ENCODE peak calls at places on chromosomes 5 and 9, in four cellular contexts. L is AG09309, Z is HCT116, O is RWPE1. F is an unnamed sample.

GRCh38 chr9:103804077-103804735 is 289.9 kb upstream of the SMC2 start:
- DNase-seq in L (no peak), O (peak; percentile 88), Z (no peak), F (no peak)

GRCh38 chr9:93815677-93816076 is 139.5 kb downstream of the BARX1 start:
- DNase-seq in Z (no peak), L (no peak), O (no peak), F (no peak)

GRCh38 chr5:126007841-126008240 is 415.4 kb upstream of the GRAMD2B start:
- DNase-seq in Z (no peak), L (no peak), O (no peak), F (no peak)

GRCh38 chr9:124752967-124753366 is 18.1 kb downstream of the NR6A1 start:
- DNase-seq in O (peak; percentile 71), Z (no peak), L (peak; percentile 47), F (no peak)

GRCh38 chr5:79512692-79513518 is 1.0 kb downstream of the HOMER1 start:
- DNase-seq in O (peak; percentile 34), L (no peak), Z (no peak), F (no peak)

GRCh38 chr5:128350705-128351104 is 187.3 kb downstream of the FBN2 start:
- DNase-seq in O (no peak), Z (no peak), L (no peak), F (no peak)

GRCh38 chr5:180331647-180331950 is 21.5 kb downstream of the GFPT2 start:
- DNase-seq in O (no peak), Z (no peak), L (no peak), F (no peak)

GRCh38 chr9:89776795-89777194 is 172.0 kb downstream of the GADD45G start:
- DNase-seq in Z (no peak), O (no peak), L (no peak), F (no peak)

GRCh38 chr9:129316281-129317030 is 138.4 kb upstream of the IER5L start:
- DNase-seq in O (no peak), Z (no peak), L (no peak), F (no peak)

GRCh38 chr5:78253201-78253600 is 41.3 kb downstream of the AP3B1 start:
- DNase-seq in O (no peak), L (no peak), Z (no peak), F (no peak)

GRCh38 chr9:4081948-4082347 is 217.9 kb downstream of the GLIS3 start:
- DNase-seq in Z (no peak), L (no peak), O (no peak), F (no peak)

DNA sequence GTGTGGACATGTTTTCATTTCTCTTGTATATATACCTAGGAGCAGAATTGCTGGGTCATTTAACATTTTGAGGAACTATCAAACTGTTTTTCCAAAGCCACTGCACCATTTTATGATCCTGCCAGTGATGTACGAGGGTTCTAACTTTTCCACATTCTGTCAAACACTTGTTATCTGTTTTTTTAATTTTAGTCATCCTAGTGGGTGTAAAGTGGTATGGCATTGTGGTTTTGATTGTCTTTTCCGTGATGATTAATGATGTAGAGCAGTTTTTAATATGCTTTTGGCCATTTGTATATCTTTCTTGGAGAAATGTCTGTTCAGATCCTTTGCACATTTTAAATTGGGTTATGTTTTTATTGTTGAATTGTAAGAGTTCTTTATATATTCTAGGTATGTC is 107.0 kb downstream of the MELK start:
- DNase-seq in Z (no peak), O (no peak), L (no peak), F (no peak)
- TF ChIP-seq CTCF in Z (no peak), O (no peak), L (no peak), F (no peak)

GRCh38 chr9:78112004-78112403 is 80.4 kb upstream of the GNAQ start:
- DNase-seq in O (no peak), L (no peak), Z (no peak), F (no peak)

GRCh38 chr9:78109075-78109474 is 77.5 kb upstream of the GNAQ start:
- DNase-seq in Z (no peak), L (no peak), O (no peak), F (no peak)

GRCh38 chr9:78114581-78114980 is 83.0 kb upstream of the GNAQ start:
- DNase-seq in L (no peak), Z (no peak), O (no peak), F (no peak)

GRCh38 chr9:78118742-78119473 is 87.3 kb upstream of the GNAQ start:
- DNase-seq in Z (no peak), O (peak; percentile 62), L (peak; percentile 61), F (no peak)

DNA sequence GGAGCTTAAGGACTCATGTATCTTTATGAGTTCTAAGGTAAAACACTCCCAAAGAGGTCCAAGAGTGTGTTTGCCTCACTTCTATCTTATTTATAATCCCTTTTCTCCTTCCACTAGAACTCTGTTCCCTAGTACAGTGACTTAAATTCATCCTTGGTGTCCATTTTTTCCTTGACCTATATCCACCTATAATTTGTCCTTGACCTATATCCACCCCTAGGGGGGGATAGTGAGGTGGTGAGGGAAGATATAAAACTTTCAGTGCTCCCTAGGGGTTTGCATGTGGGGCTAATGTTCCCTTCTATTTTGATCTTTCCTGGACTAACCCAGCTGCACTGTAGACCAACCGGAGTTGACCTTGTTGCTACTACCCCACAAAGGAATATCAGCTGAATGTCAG is 83.5 kb upstream of the GNAQ start:
- DNase-seq in Z (no peak), L (no peak), O (no peak), F (no peak)
- TF ChIP-seq CTCF in Z (no peak), L (peak; percentile 30), O (no peak), F (peak; percentile 47)

GRCh38 chr5:131164931-131165727 is at the start of gene HINT1:
- DNase-seq in Z (peak; percentile 79), L (peak; percentile 51), O (peak; percentile 98), F (peak; percentile 52)
- TF ChIP-seq CTCF in Z (no peak), L (no peak), O (peak; percentile 16), F (peak; percentile 25)

GRCh38 chr5:108924457-108924961 is 176.8 kb downstream of the FER start:
- DNase-seq in O (no peak), Z (peak; percentile 52), L (no peak), F (no peak)
- TF ChIP-seq CTCF in O (no peak), Z (peak; percentile 29), L (peak; percentile 11), F (peak; percentile 6)

DNA sequence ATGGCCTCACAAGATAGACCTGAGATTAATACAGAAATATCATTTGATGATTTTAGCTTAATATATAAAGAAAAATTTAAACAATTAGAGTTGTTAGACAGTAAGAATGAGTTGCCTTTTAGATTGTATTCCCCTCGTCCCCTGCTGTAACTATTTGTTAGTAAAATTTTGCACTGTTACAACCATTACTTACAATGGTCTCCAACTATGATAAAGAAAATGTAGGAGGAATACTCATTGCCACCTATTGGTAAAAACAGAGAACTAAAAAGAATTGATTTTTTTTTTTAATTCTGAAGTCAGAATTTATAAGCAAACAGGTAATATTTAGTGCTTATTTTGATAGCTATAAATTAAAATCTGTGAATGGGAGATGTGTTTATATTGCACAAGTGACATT is 937.6 kb downstream of the TLE4 start:
- DNase-seq in Z (no peak), O (no peak), L (no peak), F (no peak)
- TF ChIP-seq CTCF in Z (no peak), O (peak; percentile 28), L (no peak), F (peak; percentile 11)

DNA sequence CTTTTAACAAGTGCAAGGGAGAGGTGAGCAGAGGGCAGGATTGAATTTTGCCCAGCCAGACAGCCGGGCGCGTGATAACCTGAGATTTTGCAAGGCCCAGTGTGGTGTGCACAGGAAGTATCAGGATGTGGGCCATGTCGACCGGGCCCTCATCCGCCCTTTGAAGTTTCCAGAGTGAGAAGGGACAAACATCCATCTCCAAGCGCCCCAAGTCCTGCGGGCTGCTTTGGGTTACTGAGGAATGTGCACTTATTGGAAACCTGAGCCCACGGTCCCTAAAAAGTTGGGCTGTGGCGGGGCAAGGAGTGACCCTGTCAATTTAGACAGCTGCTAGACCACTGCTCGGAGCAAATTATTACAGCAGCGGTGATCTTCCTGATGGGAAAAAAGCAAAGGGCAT is 272.2 kb upstream of the IRX2 start:
- DNase-seq in L (no peak), Z (no peak), O (no peak), F (no peak)
- TF ChIP-seq CTCF in L (no peak), Z (no peak), O (no peak), F (no peak)

DNA sequence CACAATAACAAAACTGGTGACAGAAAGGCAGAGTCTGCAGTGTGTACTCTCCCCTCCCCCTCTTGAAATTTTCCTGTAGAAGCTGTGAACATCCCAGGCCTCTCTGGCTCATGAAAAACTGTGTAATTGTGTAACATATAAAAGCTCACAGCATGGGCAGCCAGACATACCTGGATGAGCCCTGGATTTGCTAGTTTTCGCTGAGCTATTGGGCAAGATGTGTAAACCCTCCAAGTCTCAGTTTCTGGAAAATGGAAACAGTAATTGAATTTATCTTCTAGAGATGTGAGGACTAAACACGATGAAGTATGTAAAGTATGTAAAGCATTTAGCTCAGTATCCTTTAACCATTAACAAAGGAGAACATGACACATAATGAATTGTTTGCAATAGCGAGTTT is 143.2 kb upstream of the ANKH start:
- DNase-seq in O (no peak), L (no peak), Z (no peak), F (no peak)
- TF ChIP-seq CTCF in O (no peak), L (no peak), Z (no peak), F (no peak)

DNA sequence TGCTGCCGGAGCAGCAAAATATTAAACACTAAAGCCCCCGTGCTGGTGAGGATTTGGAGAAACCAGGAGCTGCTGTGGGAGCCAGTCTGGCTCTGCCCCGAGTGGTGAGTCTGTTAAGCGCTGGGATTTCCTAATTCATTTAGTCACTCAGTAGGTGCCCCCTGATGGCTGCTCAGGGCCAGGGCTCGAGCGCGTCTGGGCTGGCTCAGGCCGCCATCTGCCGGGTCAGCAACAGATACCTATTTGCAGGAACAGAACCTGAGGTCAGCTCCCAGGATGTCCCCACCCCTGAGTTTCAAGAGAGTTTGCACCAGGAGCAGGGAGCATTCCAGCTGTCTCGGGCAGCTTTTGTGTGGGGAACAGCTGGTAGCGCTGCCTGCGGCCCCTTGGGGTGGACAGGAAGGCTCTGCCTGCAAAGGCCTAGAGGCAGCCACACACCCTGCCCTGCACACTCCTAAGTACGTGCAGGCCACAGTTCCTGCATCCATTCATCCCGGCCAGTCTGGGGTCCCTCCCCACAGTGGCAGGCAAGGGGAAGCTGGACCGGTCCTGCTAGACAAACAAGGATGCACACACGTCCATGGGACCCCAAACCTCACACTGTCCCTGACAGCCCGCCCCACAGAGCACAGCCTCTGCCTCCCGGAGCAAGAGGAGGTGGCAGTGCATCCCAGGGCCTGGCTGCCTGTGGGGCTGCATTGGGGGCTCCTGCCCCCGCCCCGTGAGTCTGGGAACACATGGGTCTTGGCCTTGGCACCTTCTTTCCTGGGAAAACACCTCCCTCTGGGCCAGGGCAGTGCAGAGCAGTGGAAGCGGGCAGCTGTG is 83.7 kb downstream of the ADAMTS2 start:
- DNase-seq in L (no peak), Z (no peak), O (no peak), F (no peak)
- TF ChIP-seq CTCF in L (peak; percentile 43), Z (peak; percentile 79), O (no peak), F (peak; percentile 43)

GRCh38 chr9:24614070-24614469 is 68.4 kb upstream of the IZUMO3 start:
- DNase-seq in Z (no peak), L (no peak), O (peak; percentile 5), F (no peak)

GRCh38 chr9:24616858-24617257 is 71.2 kb upstream of the IZUMO3 start:
- DNase-seq in Z (no peak), O (no peak), L (no peak), F (no peak)
- TF ChIP-seq CTCF in Z (no peak), O (no peak), L (no peak), F (no peak)